ENCODE peak calls at places on chromosomes 1 and 21, in seven cellular contexts. M, I, W, X, S, K and P are unnamed samples.

GRCh38 chr1:76587213-76587612 is 280.1 kb upstream of the ST6GALNAC5 start:
- DNase-seq in S (no peak), K (no peak), X (no peak), M (no peak), W (no peak), I (no peak), P (no peak)

GRCh38 chr1:178634445-178634844 is 90.6 kb upstream of the RALGPS2 start:
- DNase-seq in M (no peak), W (no peak), K (no peak), I (no peak), X (no peak), S (no peak), P (no peak)

GRCh38 chr21:21200103-21200938 is 202.1 kb downstream of the NCAM2 start:
- DNase-seq in M (peak), S (no peak), W (no peak), I (no peak), K (no peak), X (no peak), P (peak)

GRCh38 chr1:150576794-150577556 is 2.4 kb downstream of the MCL1 start:
- DNase-seq in W (no peak), I (no peak), S (no peak), X (no peak), M (no peak), K (peak), P (peak)

GRCh38 chr1:57443004-57443403 is 19.1 kb upstream of the DAB1 start:
- DNase-seq in S (no peak), W (no peak), K (no peak), M (no peak), X (no peak), I (no peak), P (no peak)

GRCh38 chr1:155912056-155912536 is 947 bp upstream of the RIT1 start:
- DNase-seq in I (no peak), M (peak), S (no peak), X (no peak), W (no peak), K (no peak), P (no peak)

GRCh38 chr21:20419780-20420179 is 578.4 kb upstream of the NCAM2 start:
- DNase-seq in X (no peak), M (no peak), W (no peak), I (no peak), S (no peak), K (no peak), P (no peak)

GRCh38 chr1:31344503-31344902 is 28.4 kb downstream of the FABP3 start:
- DNase-seq in M (no peak), K (no peak), W (no peak), X (no peak), S (no peak), I (no peak), P (no peak)

GRCh38 chr1:204150702-204151561 is 912 bp downstream of the ETNK2 start:
- DNase-seq in S (no peak), M (no peak), K (no peak), W (no peak), X (no peak), I (no peak), P (peak)

GRCh38 chr1:159492575-159493323 is 43.1 kb downstream of the OR10J5 start:
- DNase-seq in K (no peak), X (no peak), I (no peak), M (no peak), W (no peak), S (no peak), P (no peak)

GRCh38 chr1:185957441-185958363 is 223.5 kb downstream of the HMCN1 start:
- DNase-seq in M (no peak), I (no peak), K (no peak), S (no peak), W (no peak), X (no peak), P (no peak)

GRCh38 chr1:22855668-22856606 is 116.7 kb downstream of the LACTBL1 start:
- DNase-seq in S (no peak), W (no peak), X (no peak), K (no peak), M (no peak), I (no peak), P (no peak)

GRCh38 chr1:162357681-162358266 is 18.9 kb downstream of the SPATA46 start:
- DNase-seq in W (no peak), X (peak), I (peak), K (peak), M (peak), S (no peak), P (peak)

GRCh38 chr1:209871006-209871405 is 43.2 kb downstream of the UTP25 start:
- DNase-seq in M (no peak), I (no peak), X (no peak), W (no peak), K (no peak), S (no peak), P (no peak)

GRCh38 chr1:201126832-201127754 is at the start of gene ASCL5:
- DNase-seq in X (peak), S (no peak), K (peak), W (no peak), I (peak), M (no peak), P (no peak)

GRCh38 chr1:118142546-118142945 is 42.5 kb downstream of the SPAG17 start:
- DNase-seq in I (no peak), W (no peak), K (no peak), M (no peak), S (no peak), X (no peak), P (no peak)

GRCh38 chr1:118144777-118145176 is 40.3 kb downstream of the SPAG17 start:
- DNase-seq in M (no peak), X (no peak), S (no peak), K (no peak), W (no peak), I (no peak), P (no peak)

GRCh38 chr1:118145736-118146135 is 39.3 kb downstream of the SPAG17 start:
- DNase-seq in M (no peak), W (no peak), X (no peak), S (no peak), I (no peak), K (no peak), P (no peak)

GRCh38 chr1:118143136-118143535 is 41.9 kb downstream of the SPAG17 start:
- DNase-seq in I (no peak), K (no peak), W (no peak), S (no peak), M (no peak), X (no peak), P (no peak)

GRCh38 chr1:118143828-118144227 is 41.2 kb downstream of the SPAG17 start:
- DNase-seq in K (no peak), W (no peak), M (no peak), X (no peak), I (no peak), S (no peak), P (no peak)
- TF ChIP-seq JUND in K (no peak), W (no peak), M (no peak), X (no peak), I (no peak), S (no peak), P (no peak)

DNA sequence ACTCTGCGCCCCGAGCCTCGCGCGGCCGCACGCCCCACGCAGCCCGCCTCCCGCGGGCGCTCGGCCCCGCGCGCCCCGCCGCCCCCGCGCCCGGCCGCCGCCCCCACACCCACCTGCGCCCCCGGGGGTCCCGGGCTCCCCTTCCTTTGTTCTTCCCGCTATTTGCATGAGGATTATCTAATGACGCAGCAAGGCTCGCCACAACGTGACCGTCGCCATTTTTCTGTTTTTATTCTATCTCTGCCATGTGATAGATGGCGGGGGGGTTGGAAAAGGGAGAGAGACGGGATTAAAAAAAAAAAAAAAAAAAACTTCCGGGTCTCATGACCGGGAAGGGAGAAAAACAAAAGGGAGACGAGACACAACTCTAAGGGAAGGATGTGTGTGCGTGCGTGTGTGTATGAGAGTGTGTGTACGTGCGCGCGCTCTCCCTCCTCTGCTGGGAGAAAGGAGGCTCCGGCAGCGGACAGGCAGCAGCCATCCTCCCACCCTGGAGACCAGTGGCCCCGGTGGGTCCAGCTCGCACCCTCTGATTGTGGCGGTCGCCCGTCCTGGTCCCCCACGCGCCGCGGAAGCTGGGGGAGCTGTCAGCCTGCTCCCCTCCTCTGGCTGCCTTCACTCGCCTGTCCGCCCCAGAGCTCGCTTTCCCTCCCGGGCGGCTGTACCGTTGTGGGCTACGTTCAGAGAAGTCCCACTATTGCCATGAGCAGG is 80.4 kb upstream of the AK4 start:
- DNase-seq in M (peak), X (peak), K (peak), W (no peak), I (peak), S (no peak), P (peak)
- TF ChIP-seq JUND in M (no peak), X (no peak), K (no peak), W (no peak), I (no peak), S (no peak), P (no peak)

GRCh38 chr1:166304131-166304530 is 137.3 kb upstream of the FAM78B start:
- DNase-seq in W (no peak), S (no peak), I (no peak), K (no peak), X (no peak), M (no peak), P (no peak)
- TF ChIP-seq JUND in W (no peak), S (no peak), I (no peak), K (no peak), X (no peak), M (no peak), P (no peak)

DNA sequence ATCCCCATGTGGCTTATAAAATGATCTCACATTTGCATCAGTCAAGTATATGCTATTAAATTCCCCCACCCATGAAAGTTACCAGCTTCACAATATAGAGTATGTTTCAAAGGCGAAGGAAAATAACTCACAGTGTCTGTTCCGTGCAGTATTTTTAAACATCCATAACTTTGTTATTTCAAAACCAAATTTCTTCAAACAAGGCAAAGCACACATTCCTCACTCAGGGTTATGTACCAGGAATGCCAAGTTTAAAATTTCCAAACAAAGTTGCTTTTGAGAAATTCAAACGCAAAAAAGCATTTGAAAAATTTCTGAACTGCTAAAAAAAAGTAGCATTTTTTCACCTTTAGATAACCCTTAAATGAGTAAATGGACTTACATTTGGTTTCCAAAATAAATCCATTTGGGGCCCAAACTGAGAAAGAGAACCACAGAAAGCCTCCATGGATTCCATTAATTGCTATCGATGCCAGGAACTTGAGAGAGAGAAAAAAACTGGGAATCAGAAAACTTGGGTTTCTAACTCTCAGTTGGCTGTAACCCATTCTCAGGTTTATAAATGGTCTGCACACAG is 149.5 kb downstream of the SLC30A10 start:
- DNase-seq in M (no peak), X (no peak), K (no peak), W (no peak), S (no peak), I (no peak), P (no peak)
- TF ChIP-seq JUND in M (no peak), X (no peak), K (no peak), W (no peak), S (no peak), I (no peak), P (no peak)

GRCh38 chr1:99230695-99231094 is 33.6 kb upstream of the PLPPR4 start:
- DNase-seq in M (no peak), S (no peak), I (no peak), K (no peak), W (no peak), X (no peak), P (no peak)

GRCh38 chr1:99228153-99228552 is 36.1 kb upstream of the PLPPR4 start:
- DNase-seq in K (no peak), M (no peak), S (no peak), W (no peak), I (no peak), X (no peak), P (no peak)

GRCh38 chr1:99227498-99227897 is 36.8 kb upstream of the PLPPR4 start:
- DNase-seq in W (no peak), S (no peak), M (no peak), K (no peak), X (no peak), I (peak), P (no peak)
- TF ChIP-seq JUND in W (no peak), S (no peak), M (no peak), K (no peak), X (no peak), I (no peak), P (no peak)

GRCh38 chr1:39410915-39411436 is 80.5 kb upstream of the BMP8A start:
- DNase-seq in I (peak), W (no peak), X (no peak), K (peak), S (no peak), M (peak), P (peak)
- TF ChIP-seq JUND in I (no peak), W (no peak), X (no peak), K (no peak), S (no peak), M (no peak), P (no peak)

GRCh38 chr1:33255347-33256311 is 663 bp upstream of the ZNF362 start:
- DNase-seq in M (no peak), X (peak), S (peak), I (peak), K (peak), W (peak), P (peak)
- TF ChIP-seq JUND in M (no peak), X (no peak), S (no peak), I (no peak), K (no peak), W (no peak), P (no peak)